ENCODE peak calls at places on chromosomes 13 and 19, in eight cellular contexts. G is endothelial cell, Y is EH, X is non-pigmented ciliary epithelial cell, Z is foreskin melanocyte, T is HTR-8/SVneo, J is stomach, M is heart right ventricle. A is an unnamed sample.

GRCh38 chr13:46339035-46339666 is 47.9 kb downstream of the RUBCNL start:
- DNase-seq in Z (no peak), T (no peak), G (no peak), Y (peak; percentile 61), X (peak; percentile 80), M (peak; percentile 13), J (no peak), A (peak; percentile 80)

GRCh38 chr19:31356587-31357314 is 7.5 kb upstream of the TSHZ3 start:
- DNase-seq in M (no peak), X (no peak), T (no peak), Y (no peak), J (no peak), Z (peak; percentile 39), G (peak; percentile 66), A (no peak)

GRCh38 chr19:18046066-18046718 is 38.2 kb downstream of the ARRDC2 start:
- DNase-seq in J (peak; percentile 47), X (peak; percentile 35), Y (peak; percentile 95), T (peak; percentile 85), G (no peak), M (no peak), Z (no peak), A (no peak)

GRCh38 chr19:55325172-55325571 is at the start of gene TMEM150B:
- DNase-seq in T (no peak), Z (no peak), X (no peak), G (no peak), Y (no peak), J (no peak), M (no peak), A (no peak)

GRCh38 chr19:46181386-46181774 is 33.3 kb downstream of the IGFL2 start:
- DNase-seq in T (peak; percentile 33), J (no peak), X (no peak), M (no peak), Y (peak; percentile 63), G (no peak), Z (no peak), A (peak; percentile 33)

GRCh38 chr19:44476559-44477408 is 23.5 kb downstream of the ZNF180 start:
- DNase-seq in J (no peak), T (no peak), Z (no peak), Y (peak; percentile 23), X (no peak), M (no peak), G (no peak), A (no peak)

GRCh38 chr13:45341034-45341798 is at the start of gene TPT1:
- DNase-seq in X (peak; percentile 86), Z (peak; percentile 96), G (peak; percentile 99), M (peak; percentile 99), J (peak; percentile 99), Y (peak; percentile 99), T (peak; percentile 95), A (peak; percentile 67)

GRCh38 chr19:39111593-39112199 is 13.9 kb upstream of the PAK4 start:
- DNase-seq in X (no peak), G (no peak), J (no peak), T (no peak), Z (no peak), Y (no peak), M (no peak), A (no peak)

GRCh38 chr13:94673841-94674240 is 38.5 kb downstream of the SOX21 start:
- DNase-seq in Z (no peak), Y (no peak), M (no peak), X (no peak), T (no peak), J (no peak), G (no peak), A (no peak)

GRCh38 chr19:47623151-47623920 is 14.4 kb downstream of the BICRA start:
- DNase-seq in T (no peak), J (no peak), Y (no peak), M (no peak), X (no peak), G (no peak), Z (no peak), A (no peak)

GRCh38 chr19:9937001-9937411 is 691 bp upstream of the OLFM2 start:
- DNase-seq in M (no peak), X (no peak), T (no peak), G (no peak), J (no peak), Z (no peak), Y (no peak), A (no peak)

GRCh38 chr19:10305139-10305806 is 4.3 kb downstream of the ZGLP1 start:
- DNase-seq in T (no peak), J (no peak), Y (peak; percentile 70), M (peak; percentile 55), Z (no peak), X (no peak), G (no peak), A (no peak)